ENCODE peak calls at places on chromosome 14, in nine cellular contexts. F is heart right ventricle, D is body of pancreas, C is HCT116, X is IMR-90, Z is small intestine, R is pancreas, K is cardiac muscle cell, W is mesendoderm. S is an unnamed sample.

GRCh38 chr14:71115306-71115705 is 208.0 kb downstream of the PCNX1 start:
- DNase-seq in X (no peak), W (no peak), R (no peak), C (no peak), K (no peak), D (no peak), F (no peak), Z (no peak), S (no peak)

GRCh38 chr14:80636071-80636470 is 305.5 kb downstream of the CEP128 start:
- DNase-seq in K (peak; percentile 17), R (no peak), D (no peak), X (peak; percentile 17), C (no peak), F (no peak), Z (no peak), W (peak; percentile 27), S (no peak)

GRCh38 chr14:85554106-85554505 is 24.2 kb downstream of the FLRT2 start:
- DNase-seq in W (no peak), K (no peak), R (no peak), X (peak; percentile 53), C (no peak), F (no peak), Z (no peak), D (no peak), S (no peak)

GRCh38 chr14:44898547-44898946 is 63.2 kb downstream of the KLHL28 start:
- DNase-seq in F (no peak), X (peak; percentile 61), R (no peak), Z (peak; percentile 8), C (no peak), D (no peak), W (no peak), K (no peak), S (no peak)

GRCh38 chr14:26896447-26896846 is 298.6 kb upstream of the NOVA1 start:
- DNase-seq in K (peak; percentile 92), Z (no peak), X (peak; percentile 3), C (no peak), F (peak; percentile 6), D (no peak), R (no peak), W (no peak), S (no peak)

GRCh38 chr14:70013269-70013873 is 134.2 kb downstream of the SMOC1 start:
- DNase-seq in R (peak; percentile 18), F (no peak), X (peak; percentile 30), Z (peak; percentile 41), W (peak; percentile 67), K (peak; percentile 25), C (peak; percentile 23), D (peak; percentile 70), S (no peak)

GRCh38 chr14:30283822-30284446 is 275.0 kb upstream of the G2E3 start:
- DNase-seq in X (peak; percentile 53), K (peak; percentile 62), D (peak; percentile 54), Z (peak; percentile 23), F (no peak), C (peak; percentile 19), R (no peak), W (peak; percentile 87), S (no peak)

GRCh38 chr14:60622210-60622919 is 26.9 kb downstream of the SIX1 start:
- DNase-seq in C (no peak), R (no peak), K (peak; percentile 41), W (no peak), F (no peak), D (no peak), X (peak; percentile 26), Z (no peak), S (no peak)

GRCh38 chr14:93543766-93544165 is 113.0 kb downstream of the UNC79 start:
- DNase-seq in X (peak; percentile 33), D (no peak), Z (no peak), K (peak; percentile 44), C (peak; percentile 19), F (no peak), W (no peak), R (no peak), S (no peak)

GRCh38 chr14:54549862-54550261 is 17.1 kb upstream of the SAMD4A start:
- DNase-seq in K (peak; percentile 29), D (no peak), Z (no peak), C (no peak), F (no peak), X (peak; percentile 47), R (no peak), W (peak; percentile 34), S (no peak)

GRCh38 chr14:93042968-93043940 is 72.5 kb downstream of the ITPK1 start:
- DNase-seq in X (peak; percentile 63), F (peak; percentile 72), W (peak; percentile 68), R (peak; percentile 84), K (peak; percentile 86), C (peak; percentile 89), D (peak; percentile 92), Z (peak; percentile 99), S (peak; percentile 75)

GRCh38 chr14:85024931-85025330 is 505.0 kb upstream of the FLRT2 start:
- DNase-seq in C (no peak), K (peak; percentile 3), W (peak; percentile 50), Z (no peak), R (no peak), X (no peak), D (no peak), F (no peak), S (no peak)

DNA sequence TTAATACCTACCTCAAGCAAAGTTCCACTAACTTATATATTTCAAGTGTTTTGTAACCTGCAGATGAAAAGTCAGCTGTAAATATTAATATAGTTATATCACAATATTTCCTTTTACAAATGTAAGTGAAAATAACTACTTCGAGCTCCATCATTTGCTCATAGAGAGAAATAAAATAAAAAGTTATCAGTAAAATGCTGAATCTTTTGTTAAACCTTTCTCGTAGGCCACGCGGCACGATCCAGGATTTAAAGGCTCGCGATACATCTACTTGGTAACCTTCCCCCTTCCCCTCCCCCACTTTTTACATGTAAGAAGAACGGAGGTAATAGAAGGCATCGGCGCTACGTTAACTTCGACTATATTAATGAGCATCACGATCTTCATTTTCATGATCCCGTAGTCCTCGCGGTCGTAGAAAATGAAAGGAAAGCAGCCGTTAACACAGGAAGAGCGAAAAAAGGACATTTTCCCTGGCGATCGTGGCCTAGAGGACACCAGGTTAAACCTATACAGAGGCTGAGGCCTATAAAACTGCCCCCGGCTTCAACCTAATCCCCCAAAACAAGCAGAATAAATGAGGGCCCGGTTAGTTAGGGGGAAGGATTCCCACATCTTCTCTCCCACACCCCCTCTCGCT is 510 bp downstream of the HNRNPC start:
- DNase-seq in R (peak; percentile 23), X (peak; percentile 65), K (peak; percentile 78), W (peak; percentile 83), F (peak; percentile 40), Z (peak; percentile 51), C (peak; percentile 24), D (peak; percentile 53), S (peak; percentile 68)
- H3K36me3 ChIP-seq in R (peaks cover 11% of the 10 kb centered on the region), X (peaks cover 14% of the 10 kb centered on the region), K (peaks cover 19% of the 10 kb centered on the region), W (no peaks in the 10 kb centered on the region), F (no peaks in the 10 kb centered on the region), Z (no peaks in the 10 kb centered on the region), C (peaks cover 41% of the 10 kb centered on the region), D (no peaks in the 10 kb centered on the region), S (peaks cover 6% of the 10 kb centered on the region)

GRCh38 chr14:21419528-21419927 is 35.7 kb upstream of the SUPT16H start:
- DNase-seq in Z (no peak), D (no peak), W (no peak), R (no peak), C (no peak), X (no peak), F (no peak), K (no peak), S (no peak)

GRCh38 chr14:21414137-21414631 is 30.4 kb upstream of the SUPT16H start:
- DNase-seq in F (no peak), X (no peak), K (no peak), Z (no peak), D (no peak), R (no peak), C (no peak), W (no peak), S (no peak)

DNA sequence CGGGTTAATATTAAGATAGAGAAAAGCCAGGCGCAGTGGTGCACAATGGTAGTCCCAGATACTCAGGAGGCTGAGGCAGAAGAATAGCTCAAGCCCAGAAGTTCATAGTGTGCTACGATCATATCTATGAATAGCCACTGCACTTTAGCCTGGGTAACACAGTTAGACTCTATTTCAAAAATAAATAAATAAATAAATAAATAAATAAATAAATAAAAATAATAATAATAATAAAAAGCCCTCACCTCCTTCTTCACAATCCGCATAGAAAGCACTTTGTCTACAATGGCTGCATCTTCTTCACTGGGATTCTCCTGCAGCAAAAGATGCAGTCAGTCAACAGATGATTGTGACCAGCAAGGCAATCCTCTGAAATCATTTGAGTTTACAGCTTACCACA is 31.5 kb upstream of the SUPT16H start:
- DNase-seq in D (no peak), K (no peak), C (no peak), Z (no peak), W (no peak), R (no peak), F (no peak), X (no peak), S (no peak)
- H3K36me3 ChIP-seq in D (peaks cover 19% of the 10 kb centered on the region), K (peaks cover 77% of the 10 kb centered on the region), C (peaks cover 56% of the 10 kb centered on the region), Z (peaks cover 12% of the 10 kb centered on the region), W (peaks cover 8% of the 10 kb centered on the region), R (peaks cover 67% of the 10 kb centered on the region), F (no peaks in the 10 kb centered on the region), X (peaks cover 51% of the 10 kb centered on the region), S (peaks cover 6% of the 10 kb centered on the region)

GRCh38 chr14:55626131-55626530 is 46.1 kb downstream of the KTN1 start:
- DNase-seq in F (no peak), D (no peak), C (no peak), K (no peak), Z (no peak), W (no peak), R (no peak), X (no peak), S (no peak)
- H3K36me3 ChIP-seq in F (no peaks in the 10 kb centered on the region), D (no peaks in the 10 kb centered on the region), C (peaks cover 29% of the 10 kb centered on the region), K (peaks cover 36% of the 10 kb centered on the region), Z (peaks cover 7% of the 10 kb centered on the region), W (peaks cover 2% of the 10 kb centered on the region), R (peaks cover 21% of the 10 kb centered on the region), X (peaks cover 16% of the 10 kb centered on the region), S (peaks cover 3% of the 10 kb centered on the region)

GRCh38 chr14:91458612-91459011 is 41.0 kb upstream of the CCDC88C start:
- DNase-seq in Z (no peak), D (no peak), C (no peak), F (no peak), X (no peak), R (no peak), K (no peak), W (no peak), S (no peak)

GRCh38 chr14:91453744-91454143 is 36.1 kb upstream of the CCDC88C start:
- DNase-seq in C (no peak), W (no peak), K (no peak), R (no peak), D (no peak), F (no peak), Z (peak; percentile 46), X (no peak), S (no peak)

GRCh38 chr14:91454155-91454554 is 36.5 kb upstream of the CCDC88C start:
- DNase-seq in Z (no peak), K (no peak), R (no peak), F (no peak), D (no peak), X (no peak), W (no peak), C (no peak), S (no peak)

GRCh38 chr14:91454580-91454979 is 37.0 kb upstream of the CCDC88C start:
- DNase-seq in D (no peak), F (no peak), K (no peak), Z (no peak), X (no peak), R (no peak), C (no peak), W (no peak), S (no peak)

DNA sequence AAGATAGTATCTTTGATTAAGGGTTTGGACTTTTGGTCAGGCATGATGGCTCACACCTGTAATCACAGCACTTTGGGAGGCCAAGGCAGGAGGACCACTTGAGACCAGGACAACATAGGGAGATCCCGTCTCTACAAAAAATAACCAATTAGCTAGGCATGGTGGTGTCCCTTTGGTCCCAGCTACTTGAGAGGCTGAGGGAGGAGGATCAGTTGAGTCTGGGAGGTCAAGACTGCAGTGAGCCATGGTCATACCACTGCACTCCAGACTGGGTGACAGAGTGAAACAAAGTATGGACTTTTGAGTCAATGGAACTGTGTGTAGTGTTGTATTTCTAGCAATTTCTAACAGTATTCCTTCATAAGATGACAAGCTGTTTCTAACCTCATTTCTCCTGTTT is 38.7 kb upstream of the CCDC88C start:
- DNase-seq in X (no peak), C (no peak), D (no peak), F (no peak), Z (no peak), W (no peak), R (no peak), K (no peak), S (no peak)
- H3K36me3 ChIP-seq in X (peaks cover 32% of the 10 kb centered on the region), C (peaks cover 32% of the 10 kb centered on the region), D (peaks cover 4% of the 10 kb centered on the region), F (no peaks in the 10 kb centered on the region), Z (peaks cover 11% of the 10 kb centered on the region), W (peaks cover 2% of the 10 kb centered on the region), R (peaks cover 46% of the 10 kb centered on the region), K (peaks cover 47% of the 10 kb centered on the region), S (peaks cover 2% of the 10 kb centered on the region)